ENCODE peak calls at places on chromosome 10, in seven cellular contexts. E is Panc1, P is HCT116, C is HepG2, I is GM12878, R is upper lobe of left lung, T is K562. A is an unnamed sample. For H3K9me3 and H3K4me1, the result is how much of the 10 kb centered on the place peaks cover.

GRCh38 chr10:100713049-100713858 is 32.1 kb upstream of the PAX2 start:
- ATAC-seq in E (peak), P (no peak), C (no peak), I (no peak), R (no peak), T (no peak), A (no peak)

GRCh38 chr10:76615049-76615448 is 1022.6 kb downstream of the KCNMA1 start:
- ATAC-seq in E (no peak), P (no peak), C (no peak), I (no peak), R (no peak), T (no peak), A (no peak)

GRCh38 chr10:96606216-96606615 is 19.4 kb upstream of the TM9SF3 start:
- ATAC-seq in E (no peak), P (peak), C (no peak), I (no peak), R (no peak), T (no peak), A (no peak)

GRCh38 chr10:110324201-110324804 is 19.6 kb upstream of the SMNDC1 start:
- ATAC-seq in E (no peak), P (no peak), C (no peak), I (peak), R (no peak), T (no peak), A (no peak)

GRCh38 chr10:76130892-76131291 is 699.5 kb downstream of the LRMDA start:
- ATAC-seq in E (no peak), P (no peak), C (no peak), I (no peak), R (no peak), T (no peak), A (no peak)

GRCh38 chr10:84375011-84375410 is 46.6 kb downstream of the CCSER2 start:
- ATAC-seq in E (peak), P (peak), C (peak), I (peak), R (no peak), T (peak), A (no peak)

GRCh38 chr10:132994371-132994796 is 52.0 kb upstream of the CFAP46 start:
- ATAC-seq in E (peak), P (no peak), C (no peak), I (no peak), R (no peak), T (no peak), A (no peak)

GRCh38 chr10:33247221-33247907 is 87.1 kb downstream of the NRP1 start:
- ATAC-seq in E (no peak), P (no peak), C (no peak), I (no peak), R (no peak), T (no peak), A (no peak)

GRCh38 chr10:85612833-85613232 is 753.8 kb downstream of the GRID1 start:
- ATAC-seq in E (peak), P (peak), C (peak), I (peak), R (peak), T (peak), A (no peak)

GRCh38 chr10:34288634-34289033 is 526.5 kb downstream of the PARD3 start:
- ATAC-seq in E (no peak), P (peak), C (no peak), I (no peak), R (no peak), T (no peak), A (peak)

GRCh38 chr10:133100186-133100585 is 12.5 kb downstream of the ADGRA1 start:
- ATAC-seq in E (no peak), P (no peak), C (no peak), I (no peak), R (no peak), T (no peak), A (no peak)

GRCh38 chr10:87650838-87651237 is 8.8 kb upstream of the PAPSS2 start:
- ATAC-seq in E (no peak), P (no peak), C (no peak), I (no peak), R (no peak), T (no peak), A (no peak)

GRCh38 chr10:44244745-44245600 is 139.9 kb downstream of the CXCL12 start:
- ATAC-seq in E (no peak), P (no peak), C (peak), I (no peak), R (no peak), T (no peak), A (no peak)

GRCh38 chr10:67925449-67926005 is 41.1 kb downstream of the SIRT1 start:
- ATAC-seq in E (peak), P (no peak), C (no peak), I (no peak), R (no peak), T (no peak), A (no peak)

GRCh38 chr10:521844-522243 is 167.6 kb downstream of the DIP2C start:
- ATAC-seq in E (no peak), P (no peak), C (no peak), I (no peak), R (no peak), T (no peak), A (peak)

GRCh38 chr10:73798927-73799563 is 12.4 kb downstream of the NDST2 start:
- ATAC-seq in E (no peak), P (no peak), C (peak), I (no peak), R (peak), T (peak), A (no peak)

GRCh38 chr10:62511656-62512055 is 137.5 kb downstream of the ZNF365 start:
- ATAC-seq in E (no peak), P (no peak), C (no peak), I (peak), R (no peak), T (no peak), A (no peak)

GRCh38 chr10:8402469-8403074 is 348.1 kb downstream of the GATA3 start:
- ATAC-seq in E (no peak), P (no peak), C (no peak), I (no peak), R (no peak), T (no peak), A (no peak)

GRCh38 chr10:132390455-132391371 is 6.3 kb upstream of the PWWP2B start:
- ATAC-seq in E (no peak), P (no peak), C (peak), I (no peak), R (no peak), T (peak), A (no peak)

GRCh38 chr10:74898201-74898976 is 72.0 kb downstream of the KAT6B start:
- ATAC-seq in E (peak), P (no peak), C (peak), I (peak), R (no peak), T (peak), A (no peak)

GRCh38 chr10:11612004-11613001 is 853 bp upstream of the USP6NL start:
- ATAC-seq in E (no peak), P (peak), C (peak), I (no peak), R (no peak), T (peak), A (no peak)

GRCh38 chr10:20978617-20979016 is 81.5 kb upstream of the NEBL start:
- ATAC-seq in E (no peak), P (no peak), C (no peak), I (no peak), R (no peak), T (no peak), A (no peak)

GRCh38 chr10:110772454-110773025 is 99.2 kb upstream of the PDCD4 start:
- ATAC-seq in E (no peak), P (no peak), C (no peak), I (no peak), R (no peak), T (no peak), A (no peak)

GRCh38 chr10:89351402-89352038 is 23.7 kb downstream of the IFIT3 start:
- ATAC-seq in E (peak), P (peak), C (peak), I (peak), R (no peak), T (no peak), A (peak)

GRCh38 chr10:80540136-80540535 is 2.4 kb downstream of the SH2D4B start:
- ATAC-seq in E (no peak), P (no peak), C (no peak), I (no peak), R (no peak), T (no peak), A (no peak)
- TF ChIP-seq POLR2AphosphoS5 in E (no peak), P (no peak), C (no peak), I (no peak), R (no peak), T (no peak), A (no peak)

DNA sequence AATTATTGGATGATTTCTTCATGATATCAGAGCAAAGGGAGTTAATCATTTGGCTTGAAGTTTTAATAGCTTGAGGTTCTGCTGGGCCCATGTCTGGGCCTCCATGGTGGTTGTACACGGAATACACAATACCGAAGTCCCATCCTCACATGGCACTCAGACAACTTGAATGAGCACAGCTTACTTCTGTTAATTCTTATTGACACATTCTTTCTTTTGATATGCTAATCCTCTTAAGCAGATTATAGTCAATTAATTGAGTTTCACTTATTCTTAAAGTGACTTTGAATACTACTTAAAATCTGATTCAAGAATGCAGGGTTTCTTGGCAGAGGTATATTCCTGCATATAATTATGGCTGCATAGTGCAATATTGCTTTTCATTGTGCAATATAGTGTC is 543.4 kb upstream of the ADARB2 start:
- ATAC-seq in E (no peak), P (no peak), C (no peak), I (no peak), R (no peak), T (no peak), A (no peak)
- H3K9me3 ChIP-seq in E (under half), P (under half), C (under half), I (under half), R (under half), T (under half), A (under half)

GRCh38 chr10:13681963-13682362 is 95.2 kb downstream of the PRPF18 start:
- ATAC-seq in E (no peak), P (no peak), C (no peak), I (no peak), R (no peak), T (no peak), A (no peak)

GRCh38 chr10:13681095-13681494 is 94.3 kb downstream of the PRPF18 start:
- ATAC-seq in E (no peak), P (no peak), C (peak), I (no peak), R (no peak), T (no peak), A (no peak)

GRCh38 chr10:13681528-13681927 is 94.8 kb downstream of the PRPF18 start:
- ATAC-seq in E (no peak), P (no peak), C (no peak), I (no peak), R (no peak), T (no peak), A (no peak)

GRCh38 chr10:13674645-13675588 is 88.2 kb downstream of the PRPF18 start:
- ATAC-seq in E (no peak), P (no peak), C (no peak), I (no peak), R (no peak), T (no peak), A (no peak)

DNA sequence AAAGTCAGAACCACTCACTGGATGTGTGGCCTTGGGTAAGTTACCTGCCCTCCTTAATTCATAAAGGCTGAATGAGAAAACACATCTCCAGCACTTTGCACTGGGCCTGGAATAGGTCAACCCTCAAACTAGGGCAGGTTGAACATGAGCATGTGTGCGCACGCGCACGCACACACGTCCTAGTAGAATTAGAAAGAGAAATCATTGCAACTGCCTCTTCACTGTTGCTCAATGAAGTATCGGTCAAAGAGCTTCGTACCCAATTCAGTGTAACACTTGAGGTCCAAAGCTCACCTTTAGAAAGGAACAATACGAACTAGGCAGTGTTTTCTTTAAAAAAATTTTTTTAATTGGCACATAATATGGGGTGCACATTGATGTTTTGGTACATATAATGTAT is 91.7 kb downstream of the PRPF18 start:
- ATAC-seq in E (no peak), P (no peak), C (no peak), I (no peak), R (no peak), T (no peak), A (no peak)
- H3K4me1 ChIP-seq in E (under half), P (under half), C (under half), I (under half), R (under half), T (under half), A (under half)

GRCh38 chr10:30055094-30055701 is 4.2 kb downstream of the JCAD start:
- ATAC-seq in E (no peak), P (no peak), C (no peak), I (no peak), R (no peak), T (no peak), A (peak)
- TF ChIP-seq POLR2AphosphoS5 in E (no peak), P (no peak), C (no peak), I (no peak), R (peak), T (no peak), A (peak)

GRCh38 chr10:47182934-47183725 is 116.9 kb upstream of the GDF10 start:
- ATAC-seq in E (no peak), P (no peak), C (peak), I (no peak), R (no peak), T (no peak), A (no peak)
- H3K9me3 ChIP-seq in E (under half), P (under half), C (under half), I (under half), R (under half), T (under half), A (under half)

GRCh38 chr10:60778978-60779668 is 845 bp downstream of the CDK1 start:
- ATAC-seq in E (peak), P (no peak), C (peak), I (peak), R (peak), T (peak), A (no peak)
- H3K4me1 ChIP-seq in E (under half), P (under half), C (under half), I (under half), R (under half), T (under half), A (under half)

A was measured in gastroesophageal sphincter.